ENCODE peak calls at places on chromosomes 7 and 10, in four cellular contexts. M is HT1080, Q is T-cell, F is hepatocyte. H is an unnamed sample.

GRCh38 chr7:3598855-3599254 is 297.8 kb downstream of the SDK1 start:
- DNase-seq in M (no peak), Q (no peak), F (no peak), H (no peak)

GRCh38 chr10:113099431-113100298 is 149.6 kb downstream of the TCF7L2 start:
- DNase-seq in M (no peak), Q (no peak), F (peak), H (no peak)

GRCh38 chr7:22137026-22137425 is 191.3 kb upstream of the CDCA7L start:
- DNase-seq in M (no peak), Q (no peak), F (no peak), H (no peak)

GRCh38 chr7:27767374-27767773 is 27.4 kb downstream of the TAX1BP1 start:
- DNase-seq in M (no peak), Q (no peak), F (no peak), H (no peak)

GRCh38 chr10:114458955-114459354 is 54.7 kb upstream of the AFAP1L2 start:
- DNase-seq in M (peak), Q (no peak), F (peak), H (no peak)

GRCh38 chr10:121595321-121595805 is 2.9 kb downstream of the FGFR2 start:
- DNase-seq in M (no peak), Q (no peak), F (no peak), H (no peak)

GRCh38 chr7:65307651-65308299 is 65.9 kb upstream of the ZNF92 start:
- DNase-seq in M (peak), Q (peak), F (peak), H (peak)

GRCh38 chr7:141700848-141701371 is 1.1 kb downstream of the DENND11 start:
- DNase-seq in M (no peak), Q (no peak), F (no peak), H (peak)

GRCh38 chr10:83542774-83543291 is 596.5 kb upstream of the GHITM start:
- DNase-seq in M (no peak), Q (no peak), F (no peak), H (no peak)

GRCh38 chr10:86971146-86971991 is 3.1 kb downstream of the ADIRF start:
- DNase-seq in M (peak), Q (peak), F (peak), H (peak)

GRCh38 chr10:103692421-103693069 is 162.8 kb downstream of the SH3PXD2A start:
- DNase-seq in M (no peak), Q (peak), F (no peak), H (peak)

GRCh38 chr7:44079221-44080021 is 2.9 kb downstream of the POLM start:
- DNase-seq in M (no peak), Q (no peak), F (no peak), H (no peak)

GRCh38 chr10:76769161-76769560 is 868.4 kb downstream of the KCNMA1 start:
- DNase-seq in M (no peak), Q (no peak), F (no peak), H (no peak)

GRCh38 chr7:54988516-54988915 is 30.3 kb upstream of the EGFR start:
- DNase-seq in M (no peak), Q (no peak), F (no peak), H (no peak)

GRCh38 chr7:43501881-43502280 is 81.0 kb upstream of the STK17A start:
- DNase-seq in M (peak), Q (no peak), F (no peak), H (no peak)

H was measured in memory B cell.